ENCODE peak calls at places on chromosomes 7 and 10, in eight cellular contexts. G, R, O, M, H, U, T and B are unnamed samples.

GRCh38 chr10:88800152-88801125 is 2.1 kb upstream of the LIPM start:
- DNase-seq in M (peak; percentile 21), T (no peak), H (no peak), R (no peak), O (no peak), U (no peak), G (peak; percentile 56), B (no peak)

GRCh38 chr7:63899691-63900393 is 98.8 kb upstream of the ZNF722 start:
- DNase-seq in M (peak; percentile 1), U (no peak), T (peak; percentile 86), R (no peak), H (peak; percentile 89), G (no peak), O (peak; percentile 89), B (peak; percentile 87)

GRCh38 chr10:103668351-103669242 is 175.1 kb downstream of the NEURL1 start:
- DNase-seq in R (peak; percentile 59), H (peak; percentile 85), T (no peak), O (peak; percentile 84), G (peak; percentile 66), U (no peak), M (peak; percentile 40), B (peak; percentile 90)

GRCh38 chr7:158395780-158396214 is 191.8 kb downstream of the PTPRN2 start:
- DNase-seq in H (no peak), O (no peak), U (no peak), R (peak; percentile 24), M (no peak), G (no peak), T (no peak), B (no peak)

GRCh38 chr7:83468251-83468739 is 180.6 kb downstream of the SEMA3E start:
- DNase-seq in G (peak; percentile 99), T (no peak), U (no peak), R (peak; percentile 71), H (peak; percentile 83), O (peak; percentile 50), M (peak; percentile 89), B (peak; percentile 52)

GRCh38 chr7:103680161-103681144 is 234.4 kb upstream of the SLC26A5 start:
- DNase-seq in O (no peak), G (peak; percentile 53), R (peak; percentile 10), T (no peak), U (no peak), H (peak; percentile 58), M (no peak), B (no peak)

GRCh38 chr7:98921608-98922372 is 43.5 kb downstream of the TRRAP start:
- DNase-seq in O (no peak), M (no peak), G (no peak), T (no peak), U (no peak), R (peak; percentile 38), H (no peak), B (no peak)

GRCh38 chr7:136146925-136147324 is 169.8 kb upstream of the MTPN start:
- DNase-seq in U (no peak), R (no peak), H (no peak), T (no peak), M (no peak), O (no peak), G (no peak), B (no peak)

GRCh38 chr10:20457656-20458055 is 439.5 kb downstream of the NEBL start:
- DNase-seq in H (no peak), O (no peak), M (no peak), G (no peak), T (no peak), R (no peak), U (no peak), B (no peak)

GRCh38 chr7:77536017-77536412 is 1.1 kb upstream of the PTPN12 start:
- DNase-seq in T (no peak), U (no peak), H (no peak), R (no peak), O (no peak), G (no peak), M (no peak), B (no peak)

GRCh38 chr7:68862736-68863135 is 735.5 kb upstream of the AUTS2 start:
- DNase-seq in M (no peak), O (no peak), H (no peak), T (no peak), U (no peak), G (no peak), R (no peak), B (no peak)

GRCh38 chr7:8441106-8441590 is 7.7 kb downstream of the NXPH1 start:
- DNase-seq in R (no peak), U (no peak), H (no peak), M (no peak), T (no peak), O (no peak), G (no peak), B (no peak)

GRCh38 chr7:2944729-2945128 is 98.9 kb downstream of the CARD11 start:
- DNase-seq in G (no peak), H (no peak), M (no peak), R (no peak), T (peak; percentile 5), U (no peak), O (no peak), B (no peak)

GRCh38 chr10:21953585-21954057 is 49.9 kb downstream of the DNAJC1 start:
- DNase-seq in H (no peak), M (peak; percentile 79), R (peak; percentile 64), G (peak; percentile 74), T (no peak), O (no peak), U (no peak), B (no peak)

GRCh38 chr7:51224811-51225581 is 91.6 kb downstream of the COBL start:
- DNase-seq in O (no peak), R (peak; percentile 73), H (no peak), G (no peak), M (peak; percentile 53), U (no peak), T (no peak), B (no peak)

GRCh38 chr7:67618569-67619543 is 622.2 kb downstream of the TYW1 start:
- DNase-seq in O (peak; percentile 38), U (no peak), T (no peak), R (peak; percentile 57), G (no peak), M (no peak), H (peak; percentile 59), B (peak; percentile 35)

GRCh38 chr7:124996778-124997177 is 67.2 kb upstream of the POT1 start:
- DNase-seq in T (no peak), R (no peak), H (no peak), O (no peak), U (no peak), G (peak; percentile 49), M (no peak), B (no peak)

GRCh38 chr7:3065724-3066143 is 22.1 kb upstream of the CARD11 start:
- DNase-seq in T (peak; percentile 71), G (peak; percentile 24), H (no peak), O (no peak), R (peak; percentile 83), U (peak; percentile 18), M (peak; percentile 47), B (peak; percentile 50)

GRCh38 chr7:39609084-39609461 is 14.3 kb upstream of the RALA start:
- DNase-seq in H (no peak), T (no peak), O (peak; percentile 20), U (no peak), M (no peak), R (no peak), G (peak; percentile 89), B (no peak)

GRCh38 chr7:95264225-95264927 is 60.0 kb downstream of the PON1 start:
- DNase-seq in T (no peak), R (no peak), U (no peak), M (peak; percentile 13), G (peak; percentile 81), H (no peak), O (no peak), B (no peak)

GRCh38 chr7:125563964-125564529 is 634.4 kb upstream of the POT1 start:
- DNase-seq in G (no peak), R (peak; percentile 6), O (no peak), U (no peak), T (no peak), M (no peak), H (no peak), B (no peak)

GRCh38 chr10:22988581-22989360 is 60.9 kb downstream of the ARMC3 start:
- DNase-seq in H (peak; percentile 74), T (peak; percentile 58), U (peak; percentile 48), R (peak; percentile 55), O (peak; percentile 43), G (peak; percentile 74), M (peak; percentile 41), B (no peak)

GRCh38 chr7:46671108-46671769 is 750.2 kb upstream of the IGFBP3 start:
- DNase-seq in T (no peak), R (no peak), H (no peak), O (no peak), G (no peak), U (no peak), M (no peak), B (no peak)

GRCh38 chr10:46282460-46283216 is 4.2 kb upstream of the ANTXRL start:
- DNase-seq in H (peak; percentile 87), M (peak; percentile 20), O (peak; percentile 81), G (peak; percentile 66), U (peak; percentile 41), R (peak; percentile 77), T (peak; percentile 72), B (peak; percentile 93)

GRCh38 chr10:33841678-33842077 is 507.2 kb upstream of the NRP1 start:
- DNase-seq in H (no peak), R (no peak), G (no peak), O (no peak), U (no peak), M (no peak), T (no peak), B (no peak)

GRCh38 chr10:126387041-126387908 is 1.0 kb downstream of the ADAM12 start:
- DNase-seq in H (peak; percentile 77), G (peak; percentile 83), O (peak; percentile 50), M (peak; percentile 62), U (peak; percentile 55), R (peak; percentile 69), T (peak; percentile 35), B (peak; percentile 71)

GRCh38 chr10:24519950-24520349 is 203.7 kb downstream of the ARHGAP21 start:
- DNase-seq in O (no peak), R (peak; percentile 23), G (no peak), H (no peak), U (no peak), T (no peak), M (no peak), B (no peak)

GRCh38 chr10:22712959-22713852 is 1.2 kb downstream of the PIP4K2A start:
- DNase-seq in M (peak; percentile 27), U (peak; percentile 20), R (peak; percentile 44), T (peak; percentile 62), G (peak; percentile 55), H (peak; percentile 65), O (peak; percentile 28), B (peak; percentile 49)

GRCh38 chr10:113999520-113999919 is 44.1 kb upstream of the ADRB1 start:
- DNase-seq in O (no peak), U (no peak), M (no peak), G (no peak), H (no peak), T (no peak), R (no peak), B (no peak)

GRCh38 chr10:36182059-36182654 is 540.1 kb upstream of the FZD8 start:
- DNase-seq in R (no peak), M (no peak), T (no peak), G (peak; percentile 45), H (no peak), U (no peak), O (no peak), B (no peak)